ENCODE peak calls at places on chromosomes 1 and 21, in six cellular contexts. T, V, M, H, Q and O are unnamed samples.

GRCh38 chr1:227424948-227425347 is 106.7 kb upstream of the CDC42BPA start:
- DNase-seq in T (no peak), V (no peak), Q (no peak), H (no peak), M (no peak), O (no peak)

GRCh38 chr1:19074361-19074901 is 118.0 kb upstream of the IFFO2 start:
- DNase-seq in Q (no peak), T (peak; percentile 45), H (peak; percentile 65), V (no peak), M (no peak), O (no peak)

GRCh38 chr21:44482581-44483287 is 27.4 kb downstream of the LRRC3 start:
- DNase-seq in Q (no peak), H (no peak), T (no peak), M (no peak), V (no peak), O (no peak)

GRCh38 chr1:116232989-116233514 is 121.9 kb downstream of the MAB21L3 start:
- DNase-seq in V (no peak), H (no peak), M (no peak), T (peak; percentile 4), Q (no peak), O (no peak)

GRCh38 chr1:104648269-104648691 is 898.6 kb downstream of the AMY1C start:
- DNase-seq in Q (peak; percentile 21), H (no peak), V (no peak), T (no peak), M (no peak), O (no peak)

GRCh38 chr1:117137281-117137680 is 15.7 kb upstream of the TRIM45 start:
- DNase-seq in Q (no peak), M (no peak), V (no peak), H (no peak), T (no peak), O (no peak)

GRCh38 chr1:36156329-36157114 is 562 bp downstream of the MAP7D1 start:
- DNase-seq in V (peak; percentile 79), H (peak; percentile 78), M (no peak), T (peak; percentile 49), Q (peak; percentile 22), O (no peak)

GRCh38 chr1:8816831-8817412 is 518 bp downstream of the RERE start:
- DNase-seq in H (peak; percentile 66), T (peak; percentile 10), M (peak; percentile 44), Q (no peak), V (peak; percentile 63), O (no peak)

GRCh38 chr1:176567190-176567794 is 104.3 kb downstream of the PAPPA2 start:
- DNase-seq in V (no peak), T (no peak), H (no peak), M (peak; percentile 61), Q (no peak), O (no peak)

GRCh38 chr1:225859151-225859550 is 23.0 kb downstream of the TMEM63A start:
- DNase-seq in Q (no peak), T (no peak), H (no peak), V (no peak), M (no peak), O (no peak)

GRCh38 chr1:162466797-162467196 is 30.8 kb upstream of the UHMK1 start:
- DNase-seq in M (no peak), V (no peak), H (no peak), T (no peak), Q (no peak), O (no peak)

GRCh38 chr1:84701366-84701765 is 11.1 kb upstream of the SSX2IP start:
- DNase-seq in V (no peak), M (no peak), Q (no peak), T (no peak), H (no peak), O (no peak)

GRCh38 chr21:44532712-44533111 is 7.3 kb downstream of the KRTAP10-1 start:
- DNase-seq in H (no peak), M (no peak), T (no peak), Q (no peak), V (no peak), O (no peak)

GRCh38 chr1:116777831-116778830 is 23.9 kb downstream of the CD2 start:
- DNase-seq in M (peak; percentile 90), V (no peak), T (no peak), H (no peak), Q (no peak), O (no peak)

GRCh38 chr1:111199881-111200801 is at the start of gene DENND2D:
- DNase-seq in H (peak; percentile 80), M (no peak), Q (peak; percentile 90), T (peak; percentile 26), V (peak; percentile 73), O (peak; percentile 86)

GRCh38 chr1:38474738-38475623 is 384.6 kb downstream of the RRAGC start:
- DNase-seq in V (no peak), Q (no peak), M (no peak), H (no peak), T (no peak), O (no peak)

GRCh38 chr1:36421649-36422048 is 23.9 kb upstream of the LSM10 start:
- DNase-seq in H (no peak), T (no peak), V (no peak), M (no peak), Q (no peak), O (no peak)